ENCODE peak calls at places on chromosomes 1 and 21, in ten cellular contexts. One of them, this sample, is unnamed.

GRCh38 chr21:38297193-38297592 is 40.4 kb downstream of the KCNJ15 start:
- DNase-seq in left ventricle myocardium inferior: no peak
- DNase-seq in cardiac muscle cell: no peak
- DNase-seq in brain microvascular endothelial cell: peak; percentile 34
- DNase-seq in AG10803: peak; percentile 88
- DNase-seq in fibroblast of mammary gland: peak; percentile 86
- DNase-seq in AG04450: no peak
- DNase-seq in mucosa of descending colon: no peak
- DNase-seq in cardiac fibroblast: peak; percentile 41
- DNase-seq in H9: no peak
- DNase-seq in this sample: peak; percentile 73

GRCh38 chr1:53362851-53363642 is 35.2 kb upstream of the LRP8 start:
- DNase-seq in left ventricle myocardium inferior: no peak
- DNase-seq in cardiac muscle cell: no peak
- DNase-seq in brain microvascular endothelial cell: no peak
- DNase-seq in AG10803: no peak
- DNase-seq in fibroblast of mammary gland: no peak
- DNase-seq in AG04450: no peak
- DNase-seq in mucosa of descending colon: no peak
- DNase-seq in cardiac fibroblast: no peak
- DNase-seq in H9: peak; percentile 63
- DNase-seq in this sample: no peak

GRCh38 chr1:243924588-243925349 is 74.7 kb upstream of the AKT3 start:
- DNase-seq in left ventricle myocardium inferior: no peak
- DNase-seq in cardiac muscle cell: peak; percentile 80
- DNase-seq in brain microvascular endothelial cell: peak; percentile 24
- DNase-seq in AG10803: peak; percentile 71
- DNase-seq in fibroblast of mammary gland: peak; percentile 31
- DNase-seq in AG04450: no peak
- DNase-seq in mucosa of descending colon: no peak
- DNase-seq in cardiac fibroblast: peak; percentile 72
- DNase-seq in H9: no peak
- DNase-seq in this sample: peak; percentile 4

GRCh38 chr21:41228006-41228370 is 60.0 kb downstream of the BACE2 start:
- DNase-seq in left ventricle myocardium inferior: no peak
- DNase-seq in cardiac muscle cell: no peak
- DNase-seq in brain microvascular endothelial cell: no peak
- DNase-seq in AG10803: no peak
- DNase-seq in fibroblast of mammary gland: no peak
- DNase-seq in AG04450: no peak
- DNase-seq in mucosa of descending colon: peak; percentile 71
- DNase-seq in cardiac fibroblast: no peak
- DNase-seq in H9: no peak
- DNase-seq in this sample: no peak

GRCh38 chr1:175132456-175132855 is 60.1 kb downstream of the KIAA0040 start:
- DNase-seq in left ventricle myocardium inferior: no peak
- DNase-seq in cardiac muscle cell: peak; percentile 42
- DNase-seq in brain microvascular endothelial cell: no peak
- DNase-seq in AG10803: peak; percentile 86
- DNase-seq in fibroblast of mammary gland: peak; percentile 49
- DNase-seq in AG04450: no peak
- DNase-seq in mucosa of descending colon: no peak
- DNase-seq in cardiac fibroblast: peak; percentile 45
- DNase-seq in H9: no peak
- DNase-seq in this sample: no peak

GRCh38 chr21:25503981-25504380 is 103.3 kb downstream of the MRPL39 start:
- DNase-seq in left ventricle myocardium inferior: no peak
- DNase-seq in cardiac muscle cell: no peak
- DNase-seq in brain microvascular endothelial cell: no peak
- DNase-seq in AG10803: no peak
- DNase-seq in fibroblast of mammary gland: no peak
- DNase-seq in AG04450: no peak
- DNase-seq in mucosa of descending colon: no peak
- DNase-seq in cardiac fibroblast: no peak
- DNase-seq in H9: no peak
- DNase-seq in this sample: no peak

GRCh38 chr1:198101716-198102453 is 54.9 kb upstream of the NEK7 start:
- DNase-seq in left ventricle myocardium inferior: no peak
- DNase-seq in cardiac muscle cell: no peak
- DNase-seq in brain microvascular endothelial cell: no peak
- DNase-seq in AG10803: no peak
- DNase-seq in fibroblast of mammary gland: no peak
- DNase-seq in AG04450: no peak
- DNase-seq in mucosa of descending colon: no peak
- DNase-seq in cardiac fibroblast: no peak
- DNase-seq in H9: no peak
- DNase-seq in this sample: no peak

GRCh38 chr21:38869946-38870345 is 64.2 kb downstream of the ETS2 start:
- DNase-seq in left ventricle myocardium inferior: no peak
- DNase-seq in cardiac muscle cell: peak; percentile 8
- DNase-seq in brain microvascular endothelial cell: peak; percentile 33
- DNase-seq in AG10803: no peak
- DNase-seq in fibroblast of mammary gland: peak; percentile 36
- DNase-seq in AG04450: peak; percentile 16
- DNase-seq in mucosa of descending colon: no peak
- DNase-seq in cardiac fibroblast: peak; percentile 41
- DNase-seq in H9: no peak
- DNase-seq in this sample: peak; percentile 29

GRCh38 chr1:218874313-218874712 is 299.4 kb upstream of the LYPLAL1 start:
- DNase-seq in left ventricle myocardium inferior: no peak
- DNase-seq in cardiac muscle cell: peak; percentile 96
- DNase-seq in brain microvascular endothelial cell: peak; percentile 92
- DNase-seq in AG10803: peak; percentile 14
- DNase-seq in fibroblast of mammary gland: peak; percentile 74
- DNase-seq in AG04450: peak; percentile 63
- DNase-seq in mucosa of descending colon: no peak
- DNase-seq in cardiac fibroblast: peak; percentile 94
- DNase-seq in H9: no peak
- DNase-seq in this sample: peak; percentile 92

GRCh38 chr1:200139661-200140250 is 112.2 kb downstream of the NR5A2 start:
- DNase-seq in left ventricle myocardium inferior: no peak
- DNase-seq in cardiac muscle cell: peak; percentile 76
- DNase-seq in brain microvascular endothelial cell: peak; percentile 61
- DNase-seq in AG10803: peak; percentile 77
- DNase-seq in fibroblast of mammary gland: peak; percentile 77
- DNase-seq in AG04450: peak; percentile 29
- DNase-seq in mucosa of descending colon: peak; percentile 55
- DNase-seq in cardiac fibroblast: peak; percentile 79
- DNase-seq in H9: no peak
- DNase-seq in this sample: peak; percentile 76

GRCh38 chr1:235697517-235697916 is 47.9 kb upstream of the GNG4 start:
- DNase-seq in left ventricle myocardium inferior: no peak
- DNase-seq in cardiac muscle cell: no peak
- DNase-seq in brain microvascular endothelial cell: no peak
- DNase-seq in AG10803: peak; percentile 21
- DNase-seq in fibroblast of mammary gland: peak; percentile 76
- DNase-seq in AG04450: no peak
- DNase-seq in mucosa of descending colon: no peak
- DNase-seq in cardiac fibroblast: no peak
- DNase-seq in H9: no peak
- DNase-seq in this sample: no peak

GRCh38 chr1:6111571-6111970 is 65.9 kb downstream of the KCNAB2 start:
- DNase-seq in left ventricle myocardium inferior: no peak
- DNase-seq in cardiac muscle cell: no peak
- DNase-seq in brain microvascular endothelial cell: no peak
- DNase-seq in AG10803: peak; percentile 39
- DNase-seq in fibroblast of mammary gland: no peak
- DNase-seq in AG04450: no peak
- DNase-seq in mucosa of descending colon: no peak
- DNase-seq in cardiac fibroblast: no peak
- DNase-seq in H9: no peak
- DNase-seq in this sample: peak; percentile 14

GRCh38 chr1:10295471-10296085 is 85.2 kb downstream of the KIF1B start:
- DNase-seq in left ventricle myocardium inferior: no peak
- DNase-seq in cardiac muscle cell: no peak
- DNase-seq in brain microvascular endothelial cell: no peak
- DNase-seq in AG10803: no peak
- DNase-seq in fibroblast of mammary gland: no peak
- DNase-seq in AG04450: no peak
- DNase-seq in mucosa of descending colon: no peak
- DNase-seq in cardiac fibroblast: no peak
- DNase-seq in H9: no peak
- DNase-seq in this sample: no peak

DNA sequence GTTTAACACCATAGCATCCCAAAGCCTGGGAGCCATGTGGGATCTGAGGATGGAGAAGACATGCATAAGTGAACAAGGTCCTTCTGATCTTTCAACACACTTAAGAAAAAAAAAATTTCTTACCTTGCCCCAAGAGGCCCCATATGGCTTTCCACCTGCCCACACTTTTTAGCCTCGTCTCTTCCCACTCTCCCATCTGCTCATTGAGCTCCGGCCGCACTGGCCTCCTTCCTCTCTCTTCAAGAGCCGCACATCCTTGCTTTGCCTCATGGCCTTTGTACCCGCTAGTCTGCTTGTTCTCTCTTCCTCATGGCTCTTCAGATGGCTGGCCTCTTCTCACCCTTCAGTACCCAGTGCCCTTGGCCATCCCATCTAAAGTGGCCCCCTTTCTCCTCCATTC is 70.2 kb upstream of the PDE4B start:
- DNase-seq in left ventricle myocardium inferior: no peak
- DNase-seq in cardiac muscle cell: no peak
- DNase-seq in brain microvascular endothelial cell: no peak
- DNase-seq in AG10803: no peak
- DNase-seq in fibroblast of mammary gland: no peak
- DNase-seq in AG04450: no peak
- DNase-seq in mucosa of descending colon: no peak
- DNase-seq in cardiac fibroblast: no peak
- DNase-seq in H9: no peak
- DNase-seq in this sample: no peak
- TF ChIP-seq CTCF in left ventricle myocardium inferior: no peak
- TF ChIP-seq CTCF in cardiac muscle cell: no peak
- TF ChIP-seq CTCF in brain microvascular endothelial cell: no peak
- TF ChIP-seq CTCF in AG10803: no peak
- TF ChIP-seq CTCF in fibroblast of mammary gland: no peak
- TF ChIP-seq CTCF in AG04450: no peak
- TF ChIP-seq CTCF in mucosa of descending colon: no peak
- TF ChIP-seq CTCF in cardiac fibroblast: no peak
- TF ChIP-seq CTCF in H9: no peak
- TF ChIP-seq CTCF in this sample: no peak

DNA sequence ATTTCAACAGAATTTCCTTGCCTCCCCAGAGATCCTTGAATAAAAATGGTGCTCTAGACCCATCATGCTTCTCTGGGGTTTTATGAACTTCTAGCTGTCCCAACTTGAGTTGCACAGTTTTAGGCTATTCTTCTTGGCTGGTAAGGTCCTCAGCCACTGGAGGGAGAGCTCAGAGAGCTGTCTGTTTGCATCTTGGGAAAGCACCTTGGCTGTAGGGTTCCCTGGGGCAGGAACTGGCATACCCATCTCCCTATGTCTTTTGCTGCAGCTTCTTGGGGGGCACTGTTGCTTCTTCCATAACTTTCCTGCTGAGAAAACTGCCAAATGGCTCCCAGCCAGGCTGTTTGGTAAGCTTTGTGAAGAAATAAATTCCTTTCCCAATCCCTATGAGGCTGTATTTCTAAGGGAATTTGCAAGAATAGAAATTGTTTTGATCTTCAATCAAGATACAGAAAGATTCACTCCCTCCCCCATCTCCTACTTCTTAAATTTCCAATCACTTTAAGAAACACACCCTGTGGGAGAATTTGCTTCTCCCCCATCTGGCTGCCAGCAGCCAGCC is 8.2 kb upstream of the FMOD start:
- DNase-seq in left ventricle myocardium inferior: no peak
- DNase-seq in cardiac muscle cell: peak; percentile 86
- DNase-seq in brain microvascular endothelial cell: no peak
- DNase-seq in AG10803: peak; percentile 71
- DNase-seq in fibroblast of mammary gland: peak; percentile 60
- DNase-seq in AG04450: no peak
- DNase-seq in mucosa of descending colon: peak; percentile 35
- DNase-seq in cardiac fibroblast: no peak
- DNase-seq in H9: no peak
- DNase-seq in this sample: no peak
- TF ChIP-seq CTCF in left ventricle myocardium inferior: no peak
- TF ChIP-seq CTCF in cardiac muscle cell: peak; percentile 13
- TF ChIP-seq CTCF in brain microvascular endothelial cell: no peak
- TF ChIP-seq CTCF in AG10803: no peak
- TF ChIP-seq CTCF in fibroblast of mammary gland: no peak
- TF ChIP-seq CTCF in AG04450: no peak
- TF ChIP-seq CTCF in mucosa of descending colon: no peak
- TF ChIP-seq CTCF in cardiac fibroblast: no peak
- TF ChIP-seq CTCF in H9: no peak
- TF ChIP-seq CTCF in this sample: no peak

GRCh38 chr1:85689788-85690404 is 18.3 kb downstream of the ZNHIT6 start:
- DNase-seq in left ventricle myocardium inferior: no peak
- DNase-seq in cardiac muscle cell: no peak
- DNase-seq in brain microvascular endothelial cell: no peak
- DNase-seq in AG10803: no peak
- DNase-seq in fibroblast of mammary gland: no peak
- DNase-seq in AG04450: no peak
- DNase-seq in mucosa of descending colon: no peak
- DNase-seq in cardiac fibroblast: no peak
- DNase-seq in H9: no peak
- DNase-seq in this sample: no peak

GRCh38 chr1:85697895-85698294 is 10.3 kb downstream of the ZNHIT6 start:
- DNase-seq in left ventricle myocardium inferior: no peak
- DNase-seq in cardiac muscle cell: no peak
- DNase-seq in brain microvascular endothelial cell: no peak
- DNase-seq in AG10803: no peak
- DNase-seq in fibroblast of mammary gland: no peak
- DNase-seq in AG04450: no peak
- DNase-seq in mucosa of descending colon: no peak
- DNase-seq in cardiac fibroblast: no peak
- DNase-seq in H9: no peak
- DNase-seq in this sample: no peak

DNA sequence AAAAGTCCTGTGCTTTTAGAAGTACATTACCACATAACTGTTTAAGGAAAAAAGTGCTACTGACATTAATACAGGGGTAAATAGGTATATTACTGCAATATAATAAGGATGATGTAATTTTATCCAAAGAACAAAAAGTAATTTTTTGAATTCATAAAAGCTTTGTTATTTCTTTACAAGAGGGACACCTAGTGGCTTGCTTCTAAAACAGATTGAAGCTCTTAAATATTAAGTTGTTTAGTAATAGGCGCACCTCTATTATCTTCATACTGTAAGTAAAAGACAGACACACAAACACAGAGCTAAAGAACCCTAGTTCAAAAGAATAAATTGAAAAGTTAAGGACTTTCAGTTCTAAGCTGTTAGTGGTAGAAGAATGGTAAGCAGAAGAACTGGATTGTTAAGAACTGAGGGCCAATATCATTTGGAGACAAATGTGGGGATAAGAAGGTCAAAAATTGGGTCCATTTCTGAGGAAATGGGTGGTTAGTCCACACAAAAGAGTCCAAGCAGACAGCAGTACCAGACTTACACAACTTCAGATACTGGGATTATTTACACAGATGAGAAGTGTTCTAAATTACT is 15.4 kb downstream of the ZNHIT6 start:
- DNase-seq in left ventricle myocardium inferior: no peak
- DNase-seq in cardiac muscle cell: peak; percentile 79
- DNase-seq in brain microvascular endothelial cell: peak; percentile 13
- DNase-seq in AG10803: peak; percentile 79
- DNase-seq in fibroblast of mammary gland: peak; percentile 77
- DNase-seq in AG04450: peak; percentile 33
- DNase-seq in mucosa of descending colon: no peak
- DNase-seq in cardiac fibroblast: peak; percentile 85
- DNase-seq in H9: no peak
- DNase-seq in this sample: peak; percentile 53
- TF ChIP-seq CTCF in left ventricle myocardium inferior: peak; percentile 67
- TF ChIP-seq CTCF in cardiac muscle cell: peak; percentile 51
- TF ChIP-seq CTCF in brain microvascular endothelial cell: peak; percentile 33
- TF ChIP-seq CTCF in AG10803: peak; percentile 66
- TF ChIP-seq CTCF in fibroblast of mammary gland: peak; percentile 50
- TF ChIP-seq CTCF in AG04450: peak; percentile 56
- TF ChIP-seq CTCF in mucosa of descending colon: no peak
- TF ChIP-seq CTCF in cardiac fibroblast: peak; percentile 35
- TF ChIP-seq CTCF in H9: peak; percentile 58
- TF ChIP-seq CTCF in this sample: peak; percentile 39

GRCh38 chr1:109790735-109791494 is 27.2 kb upstream of the EPS8L3 start:
- DNase-seq in left ventricle myocardium inferior: peak; percentile 39
- DNase-seq in cardiac muscle cell: peak; percentile 91
- DNase-seq in brain microvascular endothelial cell: no peak
- DNase-seq in AG10803: peak; percentile 47
- DNase-seq in fibroblast of mammary gland: peak; percentile 41
- DNase-seq in AG04450: no peak
- DNase-seq in mucosa of descending colon: peak; percentile 63
- DNase-seq in cardiac fibroblast: peak; percentile 53
- DNase-seq in H9: peak; percentile 74
- DNase-seq in this sample: no peak
- TF ChIP-seq CTCF in left ventricle myocardium inferior: peak; percentile 60
- TF ChIP-seq CTCF in cardiac muscle cell: peak; percentile 68
- TF ChIP-seq CTCF in brain microvascular endothelial cell: peak; percentile 64
- TF ChIP-seq CTCF in AG10803: peak; percentile 34
- TF ChIP-seq CTCF in fibroblast of mammary gland: no peak
- TF ChIP-seq CTCF in AG04450: peak; percentile 37
- TF ChIP-seq CTCF in mucosa of descending colon: no peak
- TF ChIP-seq CTCF in cardiac fibroblast: peak; percentile 44
- TF ChIP-seq CTCF in H9: peak; percentile 60
- TF ChIP-seq CTCF in this sample: no peak

This sample was measured in epithelial cell of esophagus.